ENCODE peak calls at places on chromosomes 7 and 10, in four cellular contexts. One of them, this sample, is unnamed.

GRCh38 chr10:120824864-120825263 is 26.3 kb upstream of the WDR11 start:
- DNase-seq in stimulated activated CD4-positive, alpha-beta T cell treated with anti-CD3 and anti-CD28 coated beads, Interleukin-15, amount 100 ng/mL, for 1 hour: no peak
- DNase-seq in SK-MEL-5: peak; percentile 75
- DNase-seq in cardiac muscle cell: peak; percentile 17
- DNase-seq in this sample: no peak

GRCh38 chr10:78124167-78124566 is 90.5 kb downstream of the RPS24 start:
- DNase-seq in cardiac muscle cell: no peak
- DNase-seq in stimulated activated CD4-positive, alpha-beta T cell treated with anti-CD3 and anti-CD28 coated beads, Interleukin-15, amount 100 ng/mL, for 1 hour: no peak
- DNase-seq in SK-MEL-5: no peak
- DNase-seq in this sample: no peak

GRCh38 chr10:74249865-74250264 is 98.8 kb downstream of the ADK start:
- DNase-seq in cardiac muscle cell: no peak
- DNase-seq in stimulated activated CD4-positive, alpha-beta T cell treated with anti-CD3 and anti-CD28 coated beads, Interleukin-15, amount 100 ng/mL, for 1 hour: no peak
- DNase-seq in SK-MEL-5: no peak
- DNase-seq in this sample: no peak

GRCh38 chr10:18020523-18020922 is 68.8 kb downstream of the SLC39A12 start:
- DNase-seq in cardiac muscle cell: no peak
- DNase-seq in stimulated activated CD4-positive, alpha-beta T cell treated with anti-CD3 and anti-CD28 coated beads, Interleukin-15, amount 100 ng/mL, for 1 hour: no peak
- DNase-seq in SK-MEL-5: no peak
- DNase-seq in this sample: no peak

GRCh38 chr7:8285155-8285554 is 23.2 kb upstream of the ICA1 start:
- DNase-seq in SK-MEL-5: no peak
- DNase-seq in cardiac muscle cell: no peak
- DNase-seq in stimulated activated CD4-positive, alpha-beta T cell treated with anti-CD3 and anti-CD28 coated beads, Interleukin-15, amount 100 ng/mL, for 1 hour: no peak
- DNase-seq in this sample: no peak

GRCh38 chr7:139762886-139763285 is 14.9 kb downstream of the HIPK2 start:
- DNase-seq in stimulated activated CD4-positive, alpha-beta T cell treated with anti-CD3 and anti-CD28 coated beads, Interleukin-15, amount 100 ng/mL, for 1 hour: no peak
- DNase-seq in SK-MEL-5: no peak
- DNase-seq in cardiac muscle cell: peak; percentile 89
- DNase-seq in this sample: no peak

GRCh38 chr10:79189853-79190435 is 121.2 kb downstream of the ZMIZ1 start:
- DNase-seq in SK-MEL-5: no peak
- DNase-seq in stimulated activated CD4-positive, alpha-beta T cell treated with anti-CD3 and anti-CD28 coated beads, Interleukin-15, amount 100 ng/mL, for 1 hour: no peak
- DNase-seq in cardiac muscle cell: no peak
- DNase-seq in this sample: no peak

GRCh38 chr7:80666376-80666775 is 27.9 kb downstream of the CD36 start:
- DNase-seq in cardiac muscle cell: no peak
- DNase-seq in SK-MEL-5: no peak
- DNase-seq in stimulated activated CD4-positive, alpha-beta T cell treated with anti-CD3 and anti-CD28 coated beads, Interleukin-15, amount 100 ng/mL, for 1 hour: no peak
- DNase-seq in this sample: no peak